ENCODE peak calls at places on chromosomes 1 and 21, in six cellular contexts. P, T, M, N, A and S are unnamed samples.

GRCh38 chr1:107692580-107693345 is 272.2 kb downstream of the VAV3 start:
- DNase-seq in P (no peak), T (no peak), M (no peak), N (no peak), A (no peak), S (no peak)

GRCh38 chr1:156063997-156064285 is 3.0 kb downstream of the RAB25 start:
- DNase-seq in P (peak), T (no peak), M (no peak), N (peak), A (no peak), S (no peak)

GRCh38 chr1:33360367-33360766 is 39.5 kb upstream of the A3GALT2 start:
- DNase-seq in P (peak), T (no peak), M (no peak), N (no peak), A (no peak), S (no peak)

GRCh38 chr1:234756857-234757256 is 146.9 kb upstream of the IRF2BP2 start:
- DNase-seq in P (no peak), T (no peak), M (no peak), N (no peak), A (no peak), S (no peak)

GRCh38 chr1:18569811-18570545 is 60.7 kb upstream of the PAX7 start:
- DNase-seq in P (no peak), T (no peak), M (no peak), N (no peak), A (no peak), S (no peak)

GRCh38 chr1:26996024-26996423 is 2.5 kb downstream of the TRNP1 start:
- DNase-seq in P (peak), T (no peak), M (no peak), N (peak), A (no peak), S (no peak)

GRCh38 chr1:202164271-202165037 is 4.1 kb upstream of the PTPN7 start:
- DNase-seq in P (no peak), T (no peak), M (peak), N (no peak), A (no peak), S (peak)

GRCh38 chr1:205661429-205662134 is 18.7 kb downstream of the SLC45A3 start:
- DNase-seq in P (no peak), T (no peak), M (no peak), N (no peak), A (no peak), S (no peak)

GRCh38 chr1:93042134-93042821 is 36.8 kb upstream of the MTF2 start:
- DNase-seq in P (no peak), T (no peak), M (peak), N (no peak), A (no peak), S (peak)

GRCh38 chr1:44326066-44326701 is 28.9 kb downstream of the ERI3 start:
- DNase-seq in P (no peak), T (no peak), M (no peak), N (no peak), A (no peak), S (no peak)

GRCh38 chr1:11198257-11198656 is 9.1 kb downstream of the ANGPTL7 start:
- DNase-seq in P (no peak), T (no peak), M (no peak), N (no peak), A (no peak), S (no peak)

GRCh38 chr1:85047472-85048295 is 616 bp downstream of the MCOLN3 start:
- DNase-seq in P (peak), T (peak), M (peak), N (no peak), A (no peak), S (peak)

GRCh38 chr21:35083246-35083645 is 34.1 kb upstream of the RUNX1 start:
- DNase-seq in P (no peak), T (no peak), M (no peak), N (no peak), A (no peak), S (no peak)

GRCh38 chr1:57319165-57319564 is 104.7 kb downstream of the DAB1 start:
- DNase-seq in P (peak), T (no peak), M (no peak), N (peak), A (peak), S (no peak)

GRCh38 chr1:197918815-197919522 is 1.8 kb downstream of the LHX9 start:
- DNase-seq in P (no peak), T (no peak), M (no peak), N (no peak), A (no peak), S (no peak)

GRCh38 chr1:152001631-152002584 is 8.2 kb upstream of the S100A10 start:
- DNase-seq in P (peak), T (peak), M (peak), N (peak), A (peak), S (peak)

GRCh38 chr1:212355230-212355969 is 59.3 kb downstream of the PACC1 start:
- DNase-seq in P (no peak), T (no peak), M (no peak), N (peak), A (no peak), S (no peak)

GRCh38 chr21:15241997-15242767 is 177.4 kb upstream of the NRIP1 start:
- DNase-seq in P (no peak), T (no peak), M (no peak), N (no peak), A (no peak), S (no peak)

GRCh38 chr1:157580179-157580827 is 17.6 kb downstream of the FCRL4 start:
- DNase-seq in P (peak), T (no peak), M (peak), N (peak), A (peak), S (no peak)

DNA sequence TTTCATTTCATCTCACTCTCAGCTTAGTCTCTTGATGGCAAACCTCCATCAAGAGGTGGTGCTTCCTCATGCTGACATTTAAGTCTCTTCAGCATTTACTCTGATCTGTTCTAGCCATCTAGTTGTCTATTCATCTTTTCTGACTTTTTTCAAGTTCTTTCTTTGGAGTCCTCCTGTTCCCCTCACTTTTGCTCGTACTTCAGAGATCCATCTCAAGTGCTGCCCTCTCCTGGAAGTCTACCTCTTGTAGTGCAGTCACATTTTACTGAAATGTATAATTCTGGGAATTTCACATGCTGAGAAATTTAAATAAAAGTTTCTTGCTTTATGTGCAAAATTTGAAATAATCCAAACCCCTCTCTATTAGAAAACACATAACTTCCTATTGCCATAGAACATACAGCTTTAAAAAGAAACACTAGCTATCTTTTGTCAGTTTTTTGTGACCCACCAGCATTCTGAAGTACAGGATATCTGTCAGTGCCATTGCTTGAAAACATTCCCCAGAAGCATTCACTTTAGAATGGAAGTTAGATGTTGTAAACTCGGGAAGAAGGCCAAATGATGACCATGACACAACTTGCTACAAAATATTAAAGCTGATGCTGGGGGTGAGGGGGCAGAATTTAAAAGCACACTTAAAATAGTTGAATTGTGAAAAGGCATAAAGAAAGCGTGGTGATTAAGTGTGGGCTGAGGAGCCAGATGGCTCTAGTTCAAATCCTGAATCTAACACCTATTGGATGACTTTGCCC is 21.9 kb downstream of the RLF start:
- DNase-seq in P (peak), T (no peak), M (peak), N (peak), A (peak), S (peak)
- TF ChIP-seq CTCF in P (peak), T (peak), M (peak), N (peak), A (peak), S (peak)

DNA sequence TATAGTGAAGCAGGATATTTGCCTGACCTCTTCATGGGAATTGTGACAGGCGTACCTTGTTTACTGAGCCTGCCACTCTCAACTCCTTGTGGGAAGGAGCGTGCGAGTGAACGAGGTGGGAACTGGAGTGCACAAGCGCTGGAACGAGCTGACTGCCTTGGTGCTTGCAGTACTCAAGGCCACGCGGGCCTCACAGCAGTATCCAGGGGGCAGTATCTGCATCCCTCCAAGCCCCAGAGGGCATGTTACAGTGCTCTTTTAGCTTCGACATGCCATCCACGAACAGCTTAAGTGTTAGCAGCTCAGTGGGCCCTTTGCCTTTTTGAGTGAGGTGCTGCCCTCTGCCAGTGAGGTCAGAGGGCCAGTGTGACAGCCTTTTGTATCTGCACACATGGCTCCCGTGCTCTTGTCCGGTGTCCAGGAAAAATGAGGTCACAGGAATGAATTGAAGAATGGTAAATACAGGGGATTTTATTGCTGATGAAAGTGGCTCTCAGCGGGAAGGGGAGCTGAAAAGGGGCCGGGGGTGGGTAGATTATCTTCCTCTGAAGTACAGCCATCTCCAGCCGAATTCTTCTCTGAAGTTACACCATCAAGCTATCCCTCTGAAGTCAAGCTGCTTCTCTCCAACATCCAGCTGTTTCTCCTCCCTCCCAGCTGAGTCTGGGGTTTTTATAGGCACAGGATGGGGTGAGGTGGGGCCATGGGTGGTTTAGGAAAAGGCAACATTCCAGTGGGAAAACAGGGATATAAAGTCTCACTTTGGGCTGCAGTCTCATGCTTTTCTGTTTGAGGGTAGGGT is 69.3 kb downstream of the EPB41 start:
- DNase-seq in P (no peak), T (peak), M (peak), N (no peak), A (peak), S (no peak)
- TF ChIP-seq CTCF in P (no peak), T (peak), M (no peak), N (no peak), A (peak), S (peak)

GRCh38 chr21:18950045-18950740 is 546.6 kb upstream of the TMPRSS15 start:
- DNase-seq in P (no peak), T (no peak), M (no peak), N (no peak), A (no peak), S (no peak)

GRCh38 chr21:18954415-18954972 is 550.9 kb upstream of the TMPRSS15 start:
- DNase-seq in P (no peak), T (no peak), M (no peak), N (no peak), A (no peak), S (no peak)

GRCh38 chr21:18951291-18952038 is 547.9 kb upstream of the TMPRSS15 start:
- DNase-seq in P (peak), T (no peak), M (peak), N (no peak), A (peak), S (no peak)
- TF ChIP-seq CTCF in P (no peak), T (peak), M (no peak), N (no peak), A (peak), S (peak)

DNA sequence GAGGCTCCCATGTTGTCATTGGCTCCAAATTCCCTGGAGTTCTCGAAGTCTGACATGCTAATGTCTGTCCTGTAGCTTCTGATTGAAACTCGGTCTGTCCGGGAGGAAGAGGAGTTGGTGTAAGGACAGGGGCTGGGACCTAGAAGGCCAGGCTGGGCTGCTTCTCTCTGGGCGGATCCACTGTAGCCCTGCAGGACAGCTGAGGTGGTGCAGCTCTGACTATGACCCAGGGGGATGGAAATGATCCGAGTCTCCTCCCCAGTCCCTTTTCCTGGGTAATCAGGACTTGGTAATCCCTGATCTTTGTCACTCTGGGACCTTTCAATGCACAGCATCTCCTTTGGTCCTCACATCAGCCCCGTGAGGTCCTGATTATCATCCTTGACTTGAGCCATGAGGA is 10.0 kb upstream of the FCMR start:
- DNase-seq in P (no peak), T (no peak), M (peak), N (no peak), A (no peak), S (no peak)
- TF ChIP-seq CTCF in P (peak), T (no peak), M (peak), N (no peak), A (no peak), S (peak)

DNA sequence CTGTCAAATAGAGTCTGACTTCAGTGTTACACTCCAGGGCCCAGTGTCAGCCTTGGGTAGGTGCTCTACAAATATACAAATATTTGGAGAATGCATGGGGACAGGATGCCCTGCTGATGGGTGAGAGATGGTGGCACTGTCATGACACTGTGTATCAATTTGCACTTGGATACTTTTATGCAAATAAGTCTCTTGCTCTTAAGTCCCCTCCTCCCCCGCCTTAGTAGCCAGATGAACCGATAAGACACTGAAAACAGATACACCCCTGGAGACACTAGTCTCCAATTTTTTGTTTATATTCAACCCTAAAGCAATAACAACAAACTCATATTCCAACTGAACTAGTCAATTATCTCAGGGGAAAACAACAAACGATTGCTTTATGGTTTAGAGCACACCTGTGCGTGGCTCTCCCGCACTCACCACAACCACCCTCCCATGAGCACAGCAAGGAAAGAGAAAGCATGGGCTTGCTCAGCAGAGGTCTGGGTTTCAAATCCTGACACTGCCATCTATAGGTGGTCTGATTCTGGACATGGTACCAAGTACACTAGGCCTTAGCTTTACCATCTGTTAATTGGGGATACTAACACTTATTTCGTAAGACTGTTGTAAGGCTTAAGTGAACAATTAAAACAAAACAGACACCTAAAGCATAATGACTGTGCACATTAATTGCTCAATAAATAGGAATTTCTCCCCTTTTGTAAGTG is 50.3 kb downstream of the HIVEP3 start:
- DNase-seq in P (no peak), T (no peak), M (peak), N (no peak), A (no peak), S (no peak)
- TF ChIP-seq CTCF in P (peak), T (no peak), M (peak), N (no peak), A (peak), S (no peak)

DNA sequence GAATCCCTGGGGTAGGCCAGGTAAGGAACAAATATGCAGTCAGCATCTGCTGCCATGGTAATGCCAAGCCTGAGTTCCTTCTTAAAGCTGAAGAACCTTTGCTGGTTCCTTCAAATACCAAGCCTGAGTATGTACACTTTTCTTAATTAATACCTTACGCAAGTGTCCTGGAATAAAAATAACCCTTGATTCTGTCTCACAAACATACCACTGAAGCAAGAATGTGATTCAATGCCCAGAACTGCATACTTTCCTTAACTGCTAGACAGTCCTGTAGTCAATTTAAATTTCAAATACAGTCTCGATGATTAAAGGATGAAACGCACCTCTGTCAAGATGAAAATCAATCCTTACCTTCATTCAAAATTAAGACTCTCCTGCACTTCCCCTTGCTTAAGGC is 634.0 kb upstream of the CHRM3 start:
- DNase-seq in P (no peak), T (no peak), M (no peak), N (no peak), A (no peak), S (no peak)
- TF ChIP-seq CTCF in P (no peak), T (no peak), M (no peak), N (no peak), A (no peak), S (no peak)

DNA sequence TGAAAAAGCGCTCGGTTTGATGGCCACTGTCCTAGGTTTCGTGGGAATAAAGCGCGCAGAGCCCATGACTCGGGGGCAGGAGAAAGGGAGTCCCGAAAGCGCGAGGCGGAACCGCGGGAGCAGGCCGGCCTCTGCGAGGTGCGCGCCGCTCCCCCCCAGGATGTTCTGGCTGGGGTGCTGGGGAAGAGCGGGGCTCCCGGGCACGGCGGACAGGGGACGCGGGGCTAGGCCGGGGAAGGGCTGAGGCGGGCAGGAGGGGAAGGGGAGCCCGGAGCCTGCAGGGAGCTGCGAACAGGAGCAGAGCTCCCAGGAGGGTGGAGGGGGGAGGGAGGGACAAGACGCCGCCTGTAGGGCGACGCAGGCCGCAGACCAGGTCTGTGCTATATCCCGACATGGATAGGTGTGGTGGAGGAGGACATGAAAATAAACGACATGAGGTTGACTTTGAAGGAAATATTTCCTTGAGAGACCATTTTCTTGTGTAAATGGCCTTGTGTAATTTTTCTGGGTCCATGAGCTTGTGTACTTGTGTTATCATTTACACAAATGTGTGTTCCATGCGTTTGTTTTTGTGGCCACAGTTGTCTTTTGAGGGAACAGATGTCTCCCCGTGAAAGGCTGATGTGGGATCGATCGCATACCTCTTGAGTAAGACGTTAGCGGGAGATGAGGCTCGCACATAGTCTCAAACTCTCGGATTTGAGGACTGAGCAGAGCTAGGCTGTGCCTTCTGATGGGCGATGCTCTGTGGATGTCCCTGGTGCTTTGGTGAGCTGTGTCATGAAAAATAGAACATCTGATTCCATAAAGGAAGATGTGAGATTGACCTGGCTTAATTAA is 1.3 kb downstream of the PCNT start:
- DNase-seq in P (peak), T (peak), M (peak), N (peak), A (peak), S (no peak)
- TF ChIP-seq CTCF in P (peak), T (no peak), M (peak), N (peak), A (peak), S (peak)